ENCODE peak calls at places on chromosomes 4 and X, in ten cellular contexts. Y is BE2C, E is GM12865, P is T-cell, X is GM20000, N is lower leg skin, I is gastrocnemius medialis, G is thoracic aorta, F is ureter, R is tibial artery. Q is an unnamed sample.

GRCh38 chr4:176538217-176538925 is 218.6 kb downstream of the SPCS3 start:
- DNase-seq in Y (no peak), E (no peak), P (no peak), X (no peak), N (no peak), I (no peak), G (no peak), F (no peak), R (no peak), Q (no peak)

GRCh38 chr4:3867403-3868100 is 101.4 kb downstream of the ADRA2C start:
- DNase-seq in Y (no peak), E (no peak), P (no peak), X (no peak), N (no peak), I (no peak), G (no peak), F (no peak), R (no peak), Q (no peak)

GRCh38 chr4:158681630-158682029 is 9.5 kb downstream of the ETFDH start:
- DNase-seq in Y (no peak), E (no peak), P (no peak), X (no peak), N (no peak), I (no peak), G (no peak), F (no peak), R (no peak), Q (peak)

GRCh38 chrX:77597090-77597489 is 149.9 kb downstream of the FGF16 start:
- DNase-seq in Y (no peak), E (no peak), P (no peak), X (no peak), N (no peak), I (no peak), G (no peak), F (no peak), R (no peak), Q (no peak)

GRCh38 chrX:40106677-40107290 is 9.0 kb upstream of the BCOR start:
- DNase-seq in Y (no peak), E (no peak), P (no peak), X (peak), N (no peak), I (no peak), G (no peak), F (no peak), R (no peak), Q (no peak)

GRCh38 chrX:119427024-119427794 is 28.1 kb downstream of the SLC25A43 start:
- DNase-seq in Y (no peak), E (peak), P (peak), X (peak), N (no peak), I (no peak), G (no peak), F (no peak), R (no peak), Q (no peak)

GRCh38 chr4:182204042-182204441 is 39.2 kb upstream of the TENM3 start:
- DNase-seq in Y (no peak), E (no peak), P (no peak), X (no peak), N (no peak), I (no peak), G (no peak), F (no peak), R (no peak), Q (no peak)

GRCh38 chr4:99209671-99210070 is 9.4 kb downstream of the ADH6 start:
- DNase-seq in Y (no peak), E (no peak), P (no peak), X (no peak), N (no peak), I (no peak), G (no peak), F (no peak), R (no peak), Q (no peak)

Q was measured in Karpas-422.